ENCODE peak calls at places on chromosomes 16 and 17, in eight cellular contexts. I is activated T-helper 1 cell treated with Interleukin-2 at 50 U/mL for 16 hours, P is neural crest cell, M is GOT3, H is astrocyte of the hippocampus, J is cardiac septum, A is ACHN, T is EL. L is an unnamed sample.

GRCh38 chr17:42031584-42031983 is 11.7 kb downstream of the NKIRAS2 start:
- DNase-seq in I (no peak), T (no peak), H (no peak), A (no peak), M (no peak), J (no peak), P (no peak), L (peak; percentile 65)

GRCh38 chr17:44038604-44039007 is 23.8 kb upstream of the TMEM101 start:
- DNase-seq in M (no peak), P (no peak), J (no peak), I (no peak), T (no peak), A (no peak), H (no peak), L (no peak)

GRCh38 chr17:933168-934083 is 46.1 kb downstream of the NXN start:
- DNase-seq in J (no peak), A (peak; percentile 98), M (no peak), I (no peak), P (no peak), T (peak; percentile 98), H (peak; percentile 97), L (no peak)

GRCh38 chr17:75542184-75542583 is 16.7 kb downstream of the LLGL2 start:
- DNase-seq in P (no peak), A (no peak), J (no peak), T (no peak), I (no peak), H (no peak), M (no peak), L (no peak)

GRCh38 chr17:41437254-41437653 is 3.5 kb downstream of the KRT38 start:
- DNase-seq in P (no peak), A (no peak), M (no peak), J (no peak), I (no peak), T (no peak), H (no peak), L (no peak)

GRCh38 chr17:42275527-42276358 is 448 bp downstream of the STAT5B start:
- DNase-seq in T (peak; percentile 45), I (peak; percentile 7), A (peak; percentile 22), H (peak; percentile 73), J (no peak), M (no peak), P (peak; percentile 32), L (no peak)

GRCh38 chr16:57004387-57005250 is 15.3 kb downstream of the NLRC5 start:
- DNase-seq in P (no peak), J (peak; percentile 64), T (no peak), M (no peak), A (no peak), I (no peak), H (no peak), L (no peak)

GRCh38 chr17:80781188-80781577 is 210.5 kb upstream of the CHMP6 start:
- DNase-seq in H (no peak), P (no peak), T (no peak), M (no peak), I (no peak), J (peak; percentile 82), A (no peak), L (peak; percentile 50)

GRCh38 chr16:22206847-22207714 is 1.0 kb downstream of the EEF2K start:
- DNase-seq in P (no peak), J (peak; percentile 89), A (peak; percentile 70), T (peak; percentile 67), H (peak; percentile 88), M (peak; percentile 34), I (peak; percentile 20), L (peak; percentile 93)

GRCh38 chr17:27593857-27594255 is 37.1 kb upstream of the LGALS9 start:
- DNase-seq in M (no peak), P (no peak), J (no peak), A (no peak), T (no peak), H (no peak), I (no peak), L (no peak)

GRCh38 chr17:65523853-65524664 is 37.4 kb downstream of the AXIN2 start:
- DNase-seq in J (no peak), M (no peak), T (no peak), P (no peak), H (peak; percentile 50), I (no peak), A (no peak), L (no peak)

GRCh38 chr16:88360999-88361398 is 21.8 kb upstream of the ZNF469 start:
- DNase-seq in J (no peak), I (no peak), P (no peak), M (no peak), A (no peak), T (no peak), H (no peak), L (no peak)

L was measured in left ventricle myocardium superior.